ENCODE peak calls at places on chromosomes 6 and 20, in four cellular contexts. One of them, this sample, is unnamed.

GRCh38 chr6:169641461-169642085 is 60.3 kb downstream of the WDR27 start:
- DNase-seq in germinal center: no peak
- DNase-seq in fibroblast of the aortic adventitia: no peak
- DNase-seq in C1 segment of cervical spinal cord: no peak
- DNase-seq in this sample: no peak

GRCh38 chr20:11502051-11502450 is 415.6 kb upstream of the BTBD3 start:
- DNase-seq in C1 segment of cervical spinal cord: no peak
- DNase-seq in germinal center: no peak
- DNase-seq in fibroblast of the aortic adventitia: peak; percentile 42
- DNase-seq in this sample: no peak

GRCh38 chr6:26054937-26055669 is 32.1 kb upstream of the HFE start:
- DNase-seq in C1 segment of cervical spinal cord: peak; percentile 73
- DNase-seq in germinal center: peak; percentile 88
- DNase-seq in fibroblast of the aortic adventitia: peak; percentile 98
- DNase-seq in this sample: peak; percentile 56

GRCh38 chr6:100269189-100269588 is 195.5 kb downstream of the SIM1 start:
- DNase-seq in fibroblast of the aortic adventitia: peak; percentile 89
- DNase-seq in C1 segment of cervical spinal cord: no peak
- DNase-seq in germinal center: no peak
- DNase-seq in this sample: no peak

GRCh38 chr6:44021628-44022295 is 105.5 kb downstream of the MRPL14 start:
- DNase-seq in fibroblast of the aortic adventitia: no peak
- DNase-seq in germinal center: no peak
- DNase-seq in C1 segment of cervical spinal cord: no peak
- DNase-seq in this sample: no peak

GRCh38 chr6:41588083-41588482 is 41.9 kb downstream of the FOXP4 start:
- DNase-seq in germinal center: no peak
- DNase-seq in fibroblast of the aortic adventitia: no peak
- DNase-seq in C1 segment of cervical spinal cord: no peak
- DNase-seq in this sample: peak; percentile 14

GRCh38 chr20:49318430-49319203 is 40.8 kb upstream of the ZNFX1 start:
- DNase-seq in C1 segment of cervical spinal cord: no peak
- DNase-seq in germinal center: no peak
- DNase-seq in fibroblast of the aortic adventitia: no peak
- DNase-seq in this sample: no peak

GRCh38 chr6:38773338-38773737 is 58.2 kb downstream of the DNAH8 start:
- DNase-seq in germinal center: peak; percentile 47
- DNase-seq in C1 segment of cervical spinal cord: no peak
- DNase-seq in fibroblast of the aortic adventitia: no peak
- DNase-seq in this sample: no peak

GRCh38 chr6:26454641-26455040 is 3.1 kb upstream of the BTN2A1 start:
- DNase-seq in germinal center: no peak
- DNase-seq in fibroblast of the aortic adventitia: peak; percentile 70
- DNase-seq in C1 segment of cervical spinal cord: no peak
- DNase-seq in this sample: no peak

GRCh38 chr20:20321917-20322316 is 46.0 kb upstream of the INSM1 start:
- DNase-seq in C1 segment of cervical spinal cord: no peak
- DNase-seq in germinal center: no peak
- DNase-seq in fibroblast of the aortic adventitia: no peak
- DNase-seq in this sample: no peak

GRCh38 chr20:48750941-48751620 is 76.7 kb downstream of the PREX1 start:
- DNase-seq in germinal center: peak; percentile 42
- DNase-seq in fibroblast of the aortic adventitia: no peak
- DNase-seq in C1 segment of cervical spinal cord: peak; percentile 62
- DNase-seq in this sample: peak; percentile 69

GRCh38 chr20:12847862-12848261 is 160.9 kb upstream of the SPTLC3 start:
- DNase-seq in germinal center: no peak
- DNase-seq in fibroblast of the aortic adventitia: peak; percentile 3
- DNase-seq in C1 segment of cervical spinal cord: no peak
- DNase-seq in this sample: no peak

GRCh38 chr20:36355469-36356171 is 49.5 kb downstream of the DLGAP4 start:
- DNase-seq in germinal center: no peak
- DNase-seq in C1 segment of cervical spinal cord: no peak
- DNase-seq in fibroblast of the aortic adventitia: no peak
- DNase-seq in this sample: no peak

GRCh38 chr20:11549172-11550117 is 368.2 kb upstream of the BTBD3 start:
- DNase-seq in C1 segment of cervical spinal cord: no peak
- DNase-seq in germinal center: no peak
- DNase-seq in fibroblast of the aortic adventitia: no peak
- DNase-seq in this sample: no peak

GRCh38 chr6:170147832-170148708 is 142.8 kb downstream of the DLL1 start:
- DNase-seq in fibroblast of the aortic adventitia: no peak
- DNase-seq in C1 segment of cervical spinal cord: no peak
- DNase-seq in germinal center: no peak
- DNase-seq in this sample: no peak

GRCh38 chr20:1832634-1833033 is 62.6 kb upstream of the SIRPA start:
- DNase-seq in C1 segment of cervical spinal cord: no peak
- DNase-seq in fibroblast of the aortic adventitia: no peak
- DNase-seq in germinal center: no peak
- DNase-seq in this sample: no peak

GRCh38 chr6:82372656-82373055 is 9.0 kb downstream of the TPBG start:
- DNase-seq in fibroblast of the aortic adventitia: no peak
- DNase-seq in germinal center: no peak
- DNase-seq in C1 segment of cervical spinal cord: no peak
- DNase-seq in this sample: no peak

GRCh38 chr20:58890454-58891075 is 38.0 kb downstream of the GNAS start:
- DNase-seq in C1 segment of cervical spinal cord: peak; percentile 77
- DNase-seq in germinal center: peak; percentile 68
- DNase-seq in fibroblast of the aortic adventitia: peak; percentile 77
- DNase-seq in this sample: peak; percentile 66

GRCh38 chr6:161356167-161356844 is 82.4 kb upstream of the AGPAT4 start:
- DNase-seq in C1 segment of cervical spinal cord: no peak
- DNase-seq in fibroblast of the aortic adventitia: no peak
- DNase-seq in germinal center: no peak
- DNase-seq in this sample: no peak

GRCh38 chr6:142075516-142076101 is 57.1 kb upstream of the GJE1 start:
- DNase-seq in fibroblast of the aortic adventitia: no peak
- DNase-seq in germinal center: no peak
- DNase-seq in C1 segment of cervical spinal cord: no peak
- DNase-seq in this sample: no peak

GRCh38 chr6:36678488-36679042 is at the start of gene CDKN1A:
- DNase-seq in C1 segment of cervical spinal cord: peak; percentile 58
- DNase-seq in germinal center: peak; percentile 76
- DNase-seq in fibroblast of the aortic adventitia: peak; percentile 95
- DNase-seq in this sample: peak; percentile 76

GRCh38 chr6:156780117-156780641 is 3.0 kb downstream of the ARID1B start:
- DNase-seq in C1 segment of cervical spinal cord: peak; percentile 47
- DNase-seq in fibroblast of the aortic adventitia: peak; percentile 97
- DNase-seq in germinal center: peak; percentile 77
- DNase-seq in this sample: peak; percentile 16

GRCh38 chr6:168559574-168560098 is 118.7 kb downstream of the SMOC2 start:
- DNase-seq in C1 segment of cervical spinal cord: no peak
- DNase-seq in fibroblast of the aortic adventitia: peak; percentile 84
- DNase-seq in germinal center: no peak
- DNase-seq in this sample: no peak

GRCh38 chr20:62697468-62697912 is 11.1 kb upstream of the NTSR1 start:
- DNase-seq in C1 segment of cervical spinal cord: peak; percentile 27
- DNase-seq in fibroblast of the aortic adventitia: no peak
- DNase-seq in germinal center: no peak
- DNase-seq in this sample: peak; percentile 65

GRCh38 chr6:125046107-125046925 is 84.1 kb downstream of the RNF217 start:
- DNase-seq in fibroblast of the aortic adventitia: no peak
- DNase-seq in germinal center: no peak
- DNase-seq in C1 segment of cervical spinal cord: no peak
- DNase-seq in this sample: no peak

GRCh38 chr6:35343092-35343834 is 905 bp downstream of the PPARD start:
- DNase-seq in germinal center: peak; percentile 46
- DNase-seq in C1 segment of cervical spinal cord: no peak
- DNase-seq in fibroblast of the aortic adventitia: peak; percentile 81
- DNase-seq in this sample: peak; percentile 11

This sample was measured in amygdala.